ENCODE peak calls at places on chromosomes 6 and 20, in five cellular contexts. N, Q, I, H and U are unnamed samples.

GRCh38 chr6:140857734-140858380 is 1274.9 kb upstream of the GJE1 start:
- DNase-seq in N (no peak), Q (peak; percentile 95), I (no peak), H (no peak), U (no peak)

GRCh38 chr6:28658475-28659249 is 133.0 kb downstream of the GPX5 start:
- DNase-seq in N (peak; percentile 15), Q (peak; percentile 12), I (no peak), H (no peak), U (no peak)

GRCh38 chr6:87926072-87926471 is 121.6 kb upstream of the SPACA1 start:
- DNase-seq in N (no peak), Q (no peak), I (no peak), H (no peak), U (no peak)

GRCh38 chr6:154402081-154402780 is 45.6 kb upstream of the IPCEF1 start:
- DNase-seq in N (no peak), Q (peak; percentile 42), I (no peak), H (no peak), U (no peak)

GRCh38 chr6:170360476-170360875 is 53.9 kb downstream of the FAM120B start:
- DNase-seq in N (no peak), Q (peak; percentile 25), I (no peak), H (no peak), U (no peak)

GRCh38 chr6:36418558-36418957 is 24.1 kb downstream of the PXT1 start:
- DNase-seq in N (no peak), Q (no peak), I (no peak), H (no peak), U (no peak)

GRCh38 chr6:142005044-142005443 is 127.7 kb upstream of the GJE1 start:
- DNase-seq in N (no peak), Q (no peak), I (no peak), H (no peak), U (no peak)

GRCh38 chr6:122676146-122676545 is 65.9 kb downstream of the PKIB start:
- DNase-seq in N (no peak), Q (no peak), I (no peak), H (no peak), U (no peak)

GRCh38 chr20:44888226-44889103 is 3.0 kb downstream of the YWHAB start:
- DNase-seq in N (peak; percentile 25), Q (no peak), I (no peak), H (peak; percentile 31), U (no peak)

GRCh38 chr20:2470051-2470431 is 548 bp downstream of the SNRPB start:
- DNase-seq in N (peak; percentile 72), Q (peak; percentile 55), I (peak; percentile 59), H (peak; percentile 65), U (peak; percentile 12)

GRCh38 chr6:2749972-2750600 is 636 bp downstream of the MYLK4 start:
- DNase-seq in N (peak; percentile 55), Q (peak; percentile 60), I (peak; percentile 73), H (peak; percentile 46), U (no peak)

GRCh38 chr6:114007451-114007953 is 36.6 kb upstream of the HDAC2 start:
- DNase-seq in N (no peak), Q (no peak), I (no peak), H (no peak), U (peak; percentile 17)

GRCh38 chr6:168956141-168956838 is 297.4 kb downstream of the THBS2 start:
- DNase-seq in N (no peak), Q (peak; percentile 33), I (no peak), H (no peak), U (no peak)

GRCh38 chr6:3026811-3027626 is 27.3 kb downstream of the NQO2 start:
- DNase-seq in N (no peak), Q (peak; percentile 72), I (peak; percentile 80), H (no peak), U (peak; percentile 63)

GRCh38 chr6:40695114-40695513 is 108.0 kb upstream of the LRFN2 start:
- DNase-seq in N (peak; percentile 33), Q (peak; percentile 1), I (no peak), H (no peak), U (no peak)

GRCh38 chr6:55825402-55826051 is 49.9 kb downstream of the BMP5 start:
- DNase-seq in N (no peak), Q (peak; percentile 78), I (no peak), H (no peak), U (no peak)

GRCh38 chr6:161257778-161258457 is 15.9 kb downstream of the AGPAT4 start:
- DNase-seq in N (no peak), Q (peak; percentile 99), I (no peak), H (no peak), U (no peak)

GRCh38 chr6:40455686-40456389 is 131.3 kb downstream of the LRFN2 start:
- DNase-seq in N (no peak), Q (no peak), I (no peak), H (no peak), U (no peak)

GRCh38 chr20:62356948-62357667 is 10.0 kb downstream of the LAMA5 start:
- DNase-seq in N (peak; percentile 66), Q (peak; percentile 66), I (peak; percentile 90), H (no peak), U (no peak)

GRCh38 chr6:21935561-21936028 is 342.0 kb downstream of the SOX4 start:
- DNase-seq in N (no peak), Q (peak; percentile 69), I (peak; percentile 34), H (peak; percentile 36), U (no peak)

GRCh38 chr6:84623956-84624680 is 140.3 kb downstream of the TBX18 start:
- DNase-seq in N (no peak), Q (peak; percentile 84), I (no peak), H (no peak), U (no peak)

GRCh38 chr6:26194774-26195375 is 107.6 kb downstream of the HFE start:
- DNase-seq in N (no peak), Q (peak; percentile 32), I (no peak), H (no peak), U (no peak)

GRCh38 chr6:167993169-167993568 is 4.3 kb upstream of the KIF25 start:
- DNase-seq in N (no peak), Q (no peak), I (no peak), H (no peak), U (no peak)

GRCh38 chr20:50113420-50114224 is 672 bp upstream of the UBE2V1 start:
- DNase-seq in N (no peak), Q (no peak), I (no peak), H (no peak), U (no peak)

GRCh38 chr6:16578695-16579094 is 182.6 kb downstream of the ATXN1 start:
- DNase-seq in N (no peak), Q (no peak), I (no peak), H (peak; percentile 59), U (no peak)

GRCh38 chr20:20802328-20802727 is 89.9 kb upstream of the RALGAPA2 start:
- DNase-seq in N (no peak), Q (no peak), I (no peak), H (no peak), U (no peak)

GRCh38 chr6:129709451-129709908 is 497 bp downstream of the ARHGAP18 start:
- DNase-seq in N (no peak), Q (peak; percentile 58), I (peak; percentile 6), H (no peak), U (no peak)
- TF ChIP-seq MXI1 in N (no peak), Q (no peak), I (no peak), H (no peak), U (no peak)

GRCh38 chr20:57071283-57071701 is 195.1 kb downstream of the BMP7 start:
- DNase-seq in N (no peak), Q (no peak), I (no peak), H (no peak), U (no peak)
- TF ChIP-seq MXI1 in N (no peak), Q (no peak), I (no peak), H (no peak), U (no peak)

DNA sequence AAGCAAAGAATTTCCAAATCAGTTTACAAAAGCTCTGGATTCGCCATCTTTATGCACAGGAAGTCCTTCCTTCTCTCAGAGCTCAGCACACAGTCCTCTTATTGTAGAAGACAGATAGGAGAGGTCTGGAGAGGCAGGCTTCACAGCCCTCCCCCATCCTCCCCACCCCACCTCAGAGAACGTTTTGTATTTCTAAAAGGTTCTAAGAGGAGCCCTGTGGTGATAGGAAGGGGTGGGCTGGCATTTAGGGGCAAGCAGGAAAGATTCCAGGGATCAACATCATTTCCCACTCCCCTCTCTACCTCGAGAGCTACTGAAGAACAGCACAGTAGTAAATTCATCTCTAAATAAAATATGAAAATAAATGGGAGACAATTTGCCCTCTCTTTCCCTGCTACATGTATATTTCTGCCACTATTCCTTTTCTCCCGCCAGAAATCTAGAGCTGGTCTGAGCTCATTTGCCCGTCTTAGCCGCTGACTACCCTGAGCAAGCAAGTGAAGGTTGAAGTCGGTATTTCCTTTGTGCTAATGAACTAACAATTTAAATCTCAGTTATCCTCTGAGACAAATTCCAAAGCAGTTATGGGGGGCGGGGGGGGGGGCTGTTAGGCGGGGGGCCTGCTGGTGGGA is 18.8 kb downstream of the TFAP2A start:
- DNase-seq in N (no peak), Q (no peak), I (no peak), H (no peak), U (no peak)
- TF ChIP-seq MXI1 in N (no peak), Q (no peak), I (no peak), H (no peak), U (no peak)

GRCh38 chr20:64138276-64138815 is 25.9 kb upstream of the MYT1 start:
- DNase-seq in N (peak; percentile 6), Q (no peak), I (no peak), H (no peak), U (no peak)
- TF ChIP-seq MXI1 in N (no peak), Q (no peak), I (no peak), H (no peak), U (no peak)

GRCh38 chr20:1177680-1178079 is 7.1 kb downstream of the TMEM74B start:
- DNase-seq in N (peak; percentile 44), Q (peak; percentile 3), I (peak; percentile 47), H (peak; percentile 64), U (no peak)

GRCh38 chr20:1178103-1178502 is 6.7 kb downstream of the TMEM74B start:
- DNase-seq in N (no peak), Q (no peak), I (no peak), H (no peak), U (no peak)

GRCh38 chr20:1171461-1172093 is 13.2 kb downstream of the TMEM74B start:
- DNase-seq in N (no peak), Q (peak; percentile 27), I (peak; percentile 60), H (peak; percentile 42), U (no peak)

GRCh38 chr20:1173698-1174097 is 11.1 kb downstream of the TMEM74B start:
- DNase-seq in N (no peak), Q (no peak), I (no peak), H (no peak), U (no peak)

GRCh38 chr20:1174787-1175186 is 10.0 kb downstream of the TMEM74B start:
- DNase-seq in N (no peak), Q (no peak), I (peak; percentile 33), H (no peak), U (no peak)
- TF ChIP-seq MXI1 in N (no peak), Q (no peak), I (no peak), H (no peak), U (no peak)

DNA sequence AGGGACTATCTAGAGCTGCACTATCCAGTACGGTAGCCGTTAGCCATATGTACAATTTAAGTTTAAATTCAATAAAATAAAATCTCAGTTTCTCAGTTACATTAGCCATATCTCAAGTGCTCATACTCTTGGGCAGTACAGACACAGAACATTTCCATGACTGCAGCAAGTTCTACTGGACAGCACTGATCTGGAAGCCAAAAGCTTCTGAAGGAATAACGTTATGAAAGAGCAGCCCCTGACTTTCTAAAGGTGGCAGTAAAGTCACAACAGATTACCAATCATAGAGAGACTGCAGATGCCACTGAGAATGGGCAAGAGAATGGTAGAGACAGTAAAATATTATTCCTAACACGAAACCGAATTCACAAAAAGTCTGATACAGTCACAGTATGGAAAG is 36.8 kb downstream of the NDRG3 start:
- DNase-seq in N (no peak), Q (no peak), I (no peak), H (no peak), U (no peak)
- TF ChIP-seq MXI1 in N (no peak), Q (no peak), I (no peak), H (no peak), U (no peak)